ENCODE peak calls at places on chromosomes 7 and 10, in six cellular contexts. M is HepG2, U is WTC11, H is K562, D is H1, G is GM12878. Q is an unnamed sample.

GRCh38 chr10:57098146-57098545 is 737.1 kb upstream of the ZWINT start:
- DNase-seq in M (no peak), U (no peak), H (no peak), D (no peak), G (no peak), Q (no peak)

GRCh38 chr7:101232141-101232821 is 5.3 kb downstream of the CLDN15 start:
- DNase-seq in M (no peak), U (peak; percentile 80), H (peak; percentile 55), D (peak; percentile 87), G (no peak), Q (no peak)

GRCh38 chr10:80471009-80471408 is 16.9 kb downstream of the TSPAN14 start:
- DNase-seq in M (no peak), U (no peak), H (no peak), D (no peak), G (no peak), Q (no peak)

GRCh38 chr7:75795831-75796285 is 17.7 kb downstream of the CCL24 start:
- DNase-seq in M (no peak), U (no peak), H (peak; percentile 61), D (no peak), G (no peak), Q (no peak)

GRCh38 chr10:77458986-77459590 is 178.5 kb downstream of the KCNMA1 start:
- DNase-seq in M (no peak), U (no peak), H (no peak), D (no peak), G (no peak), Q (no peak)

GRCh38 chr10:72126184-72126871 is 38.0 kb upstream of the SPOCK2 start:
- DNase-seq in M (peak; percentile 29), U (no peak), H (peak; percentile 59), D (no peak), G (no peak), Q (peak; percentile 40)

GRCh38 chr10:120598377-120598776 is 141.3 kb downstream of the PLPP4 start:
- DNase-seq in M (no peak), U (peak; percentile 17), H (no peak), D (peak; percentile 48), G (no peak), Q (no peak)

GRCh38 chr10:77080361-77081027 is 557.1 kb downstream of the KCNMA1 start:
- DNase-seq in M (no peak), U (no peak), H (no peak), D (no peak), G (no peak), Q (no peak)

GRCh38 chr7:99788554-99788953 is 4.6 kb upstream of the CYP3A4 start:
- DNase-seq in M (no peak), U (no peak), H (no peak), D (no peak), G (no peak), Q (no peak)

GRCh38 chr10:1668347-1668746 is 69.0 kb downstream of the ADARB2 start:
- DNase-seq in M (no peak), U (no peak), H (no peak), D (no peak), G (peak; percentile 28), Q (no peak)

GRCh38 chr10:110498982-110499795 is 1.5 kb downstream of the DUSP5 start:
- DNase-seq in M (peak; percentile 21), U (peak; percentile 48), H (peak; percentile 50), D (peak; percentile 73), G (peak; percentile 72), Q (no peak)

GRCh38 chr7:15507235-15507634 is 54.6 kb downstream of the AGMO start:
- DNase-seq in M (no peak), U (no peak), H (no peak), D (no peak), G (no peak), Q (no peak)

GRCh38 chr10:14583967-14584366 is 190.7 kb downstream of the FAM107B start:
- DNase-seq in M (no peak), U (no peak), H (no peak), D (no peak), G (no peak), Q (no peak)

GRCh38 chr10:48236199-48236621 is 38.3 kb downstream of the FRMPD2 start:
- DNase-seq in M (no peak), U (no peak), H (no peak), D (no peak), G (no peak), Q (no peak)

GRCh38 chr10:96789571-96790108 is 42.5 kb upstream of the LCOR start:
- DNase-seq in M (no peak), U (no peak), H (peak; percentile 79), D (peak; percentile 78), G (peak; percentile 37), Q (no peak)

GRCh38 chr7:16431646-16432424 is 10.5 kb upstream of the CRPPA start:
- DNase-seq in M (peak; percentile 54), U (no peak), H (peak; percentile 77), D (no peak), G (no peak), Q (peak; percentile 54)

GRCh38 chr7:3272691-3273141 is 28.3 kb upstream of the SDK1 start:
- DNase-seq in M (no peak), U (no peak), H (no peak), D (no peak), G (no peak), Q (peak; percentile 6)

GRCh38 chr10:112562803-112563663 is 116.0 kb downstream of the VTI1A start:
- DNase-seq in M (peak; percentile 97), U (no peak), H (no peak), D (no peak), G (no peak), Q (no peak)

GRCh38 chr10:3825862-3826351 is 40.9 kb upstream of the KLF6 start:
- DNase-seq in M (no peak), U (no peak), H (no peak), D (no peak), G (no peak), Q (no peak)

GRCh38 chr7:93202594-93203273 is 23.5 kb downstream of the HEPACAM2 start:
- DNase-seq in M (no peak), U (no peak), H (no peak), D (no peak), G (no peak), Q (no peak)

GRCh38 chr7:114345494-114345893 is 69.1 kb upstream of the FOXP2 start:
- DNase-seq in M (no peak), U (no peak), H (no peak), D (no peak), G (no peak), Q (no peak)

GRCh38 chr7:28771901-28772622 is 186.1 kb downstream of the TRIL start:
- DNase-seq in M (no peak), U (no peak), H (no peak), D (no peak), G (no peak), Q (no peak)

GRCh38 chr7:142168746-142169145 is 57.2 kb downstream of the MGAM2 start:
- DNase-seq in M (no peak), U (no peak), H (no peak), D (no peak), G (no peak), Q (no peak)

GRCh38 chr7:131105294-131105802 is 222.3 kb upstream of the MKLN1 start:
- DNase-seq in M (no peak), U (peak; percentile 37), H (no peak), D (no peak), G (no peak), Q (no peak)

GRCh38 chr7:40403664-40404476 is 269.1 kb downstream of the SUGCT start:
- DNase-seq in M (peak; percentile 88), U (no peak), H (no peak), D (no peak), G (no peak), Q (no peak)

DNA sequence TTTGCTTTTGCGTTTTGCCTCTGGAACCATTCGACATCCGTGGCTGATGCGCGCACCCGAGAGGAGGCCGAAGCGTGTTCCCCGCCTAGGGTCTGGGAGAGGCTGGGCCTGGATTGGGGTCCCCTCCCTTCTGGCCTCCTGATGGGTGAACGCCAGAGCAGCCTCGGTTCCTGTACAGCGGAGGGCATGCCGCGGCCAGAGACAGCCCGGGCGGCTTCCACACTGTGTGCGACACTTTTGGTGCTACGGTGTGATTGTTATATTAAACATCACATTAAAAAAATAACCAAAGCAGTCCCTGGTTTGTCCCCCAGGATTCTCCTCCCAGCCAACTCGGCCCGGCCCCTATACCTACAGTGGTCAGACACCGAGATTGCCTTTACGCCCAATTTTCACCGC is 3.7 kb upstream of the HOXA7 start:
- DNase-seq in M (no peak), U (peak; percentile 18), H (no peak), D (peak; percentile 48), G (no peak), Q (no peak)
- TF ChIP-seq ATF3 in M (no peak), U (no peak), H (no peak), D (no peak), G (no peak), Q (no peak)

GRCh38 chr10:52491246-52492000 is 177.3 kb downstream of the DKK1 start:
- DNase-seq in M (no peak), U (no peak), H (no peak), D (no peak), G (no peak), Q (no peak)

GRCh38 chr10:52484426-52485065 is 170.5 kb downstream of the DKK1 start:
- DNase-seq in M (no peak), U (no peak), H (no peak), D (no peak), G (no peak), Q (no peak)

GRCh38 chr10:52485486-52485885 is 171.4 kb downstream of the DKK1 start:
- DNase-seq in M (no peak), U (no peak), H (no peak), D (no peak), G (no peak), Q (no peak)

GRCh38 chr10:52486840-52487611 is 172.9 kb downstream of the DKK1 start:
- DNase-seq in M (no peak), U (no peak), H (no peak), D (no peak), G (no peak), Q (no peak)

DNA sequence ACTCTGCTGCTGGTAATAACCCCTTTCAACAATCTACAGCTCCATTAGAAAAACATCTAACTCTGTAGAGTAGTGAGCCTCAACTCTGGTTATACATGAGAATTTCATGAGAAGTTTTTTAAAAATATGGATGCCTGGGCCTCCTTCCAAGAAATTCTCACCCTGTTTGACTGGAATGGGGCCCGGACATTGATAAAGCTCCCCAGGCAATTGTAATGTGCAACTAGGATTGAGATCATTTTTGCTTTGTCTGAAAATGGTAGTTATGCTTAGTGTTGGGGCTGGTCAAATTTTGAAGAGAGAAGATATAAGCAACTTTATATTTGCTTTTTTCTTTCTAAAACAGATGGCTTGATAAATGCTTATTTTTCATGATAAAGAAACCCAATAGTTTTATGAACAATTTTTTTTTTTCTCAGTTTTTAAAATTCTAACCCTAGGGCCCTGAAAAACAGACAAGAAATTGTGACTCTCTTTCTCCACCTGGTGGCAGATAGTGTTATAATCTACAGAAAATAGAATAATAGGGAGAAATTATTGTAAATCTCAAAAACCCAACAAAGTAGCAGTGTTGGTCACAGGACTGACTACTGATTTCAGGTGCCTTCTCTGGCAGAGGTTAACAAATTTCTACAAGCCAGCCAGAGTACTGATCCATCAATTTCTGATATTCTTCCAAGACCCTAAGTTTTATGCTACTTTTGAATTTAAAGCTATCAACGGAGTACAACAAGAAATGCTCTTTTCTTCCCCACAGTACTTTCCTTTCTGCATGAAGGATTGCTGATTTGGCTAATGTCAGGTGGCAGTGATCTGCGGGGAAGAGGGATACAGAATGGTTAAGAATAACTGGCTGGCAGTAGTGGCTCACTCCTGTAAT is 174.8 kb downstream of the DKK1 start:
- DNase-seq in M (peak; percentile 46), U (no peak), H (peak; percentile 8), D (no peak), G (no peak), Q (no peak)
- TF ChIP-seq ATF3 in M (no peak), U (no peak), H (no peak), D (no peak), G (no peak), Q (no peak)

GRCh38 chr7:72925546-72926120 is 738 bp downstream of the POM121 start:
- DNase-seq in M (no peak), U (no peak), H (no peak), D (no peak), G (no peak), Q (no peak)
- TF ChIP-seq ATF3 in M (no peak), U (no peak), H (no peak), D (no peak), G (no peak), Q (no peak)

GRCh38 chr7:149714910-149715471 is 58.4 kb downstream of the ZNF467 start:
- DNase-seq in M (no peak), U (no peak), H (no peak), D (no peak), G (no peak), Q (no peak)
- TF ChIP-seq ATF3 in M (no peak), U (no peak), H (no peak), D (no peak), G (no peak), Q (no peak)